ENCODE peak calls at places on chromosome 10, in four cellular contexts. U is T-cell, E is colonic mucosa, R is tibial nerve. P is an unnamed sample.

GRCh38 chr10:121935702-121936101 is 7.9 kb upstream of the ATE1 start:
- DNase-seq in R (no peak), E (peak), U (no peak), P (no peak)

GRCh38 chr10:93565421-93565820 is 1.0 kb upstream of the FFAR4 start:
- DNase-seq in R (no peak), E (no peak), U (no peak), P (no peak)

GRCh38 chr10:24209421-24209770 is 458 bp downstream of the KIAA1217 start:
- DNase-seq in R (no peak), U (no peak), E (no peak), P (peak)

GRCh38 chr10:90306187-90306586 is 551.7 kb downstream of the HTR7 start:
- DNase-seq in R (no peak), U (no peak), E (no peak), P (no peak)

GRCh38 chr10:89355373-89355772 is 22.5 kb upstream of the IFIT1B start:
- DNase-seq in R (no peak), U (no peak), E (no peak), P (no peak)

GRCh38 chr10:102678842-102679289 is 34.6 kb downstream of the TRIM8 start:
- DNase-seq in U (no peak), E (peak), R (peak), P (peak)

GRCh38 chr10:28111712-28112111 is 112.8 kb upstream of the ODAD2 start:
- DNase-seq in U (no peak), E (no peak), R (no peak), P (peak)

GRCh38 chr10:16941865-16942264 is 124.6 kb upstream of the RSU1 start:
- DNase-seq in U (no peak), R (no peak), E (no peak), P (no peak)

GRCh38 chr10:43076311-43076875 is 476 bp upstream of the RET start:
- DNase-seq in U (no peak), R (no peak), E (no peak), P (peak)

GRCh38 chr10:108688314-108688713 is 1235.0 kb downstream of the XPNPEP1 start:
- DNase-seq in E (no peak), R (no peak), U (no peak), P (no peak)

GRCh38 chr10:17033529-17034250 is 95.9 kb downstream of the CUBN start:
- DNase-seq in U (no peak), R (no peak), E (no peak), P (no peak)

GRCh38 chr10:11898372-11899066 is 75.4 kb downstream of the PROSER2 start:
- DNase-seq in R (no peak), U (no peak), E (no peak), P (no peak)

GRCh38 chr10:69439813-69440506 is 11.3 kb upstream of the TSPAN15 start:
- DNase-seq in E (no peak), R (no peak), U (no peak), P (no peak)

GRCh38 chr10:97779492-97779891 is 7.7 kb upstream of the SFRP5 start:
- DNase-seq in R (no peak), U (no peak), E (no peak), P (no peak)

GRCh38 chr10:95655571-95656290 is 780 bp downstream of the ALDH18A1 start:
- DNase-seq in R (no peak), U (no peak), E (peak), P (peak)

GRCh38 chr10:124364674-124365073 is 54.0 kb downstream of the OAT start:
- DNase-seq in U (no peak), E (no peak), R (no peak), P (no peak)

GRCh38 chr10:130756651-130757050 is 554.9 kb downstream of the TCERG1L start:
- DNase-seq in E (no peak), U (no peak), R (no peak), P (no peak)

GRCh38 chr10:60964257-60965235 is 20.6 kb upstream of the RHOBTB1 start:
- DNase-seq in E (peak), R (peak), U (no peak), P (peak)

GRCh38 chr10:24374134-24374915 is 165.4 kb downstream of the KIAA1217 start:
- DNase-seq in E (no peak), R (no peak), U (no peak), P (peak)

GRCh38 chr10:89644967-89645741 is at the start of gene PANK1:
- DNase-seq in R (peak), E (peak), U (peak), P (peak)

GRCh38 chr10:17113889-17114288 is 15.7 kb downstream of the CUBN start:
- DNase-seq in E (no peak), R (peak), U (no peak), P (peak)

GRCh38 chr10:126270116-126270515 is 118.2 kb downstream of the ADAM12 start:
- DNase-seq in E (no peak), U (no peak), R (no peak), P (peak)

GRCh38 chr10:58318346-58318745 is 16.5 kb upstream of the UBE2D1 start:
- DNase-seq in U (no peak), R (no peak), E (no peak), P (no peak)

GRCh38 chr10:80204193-80204714 is 1.1 kb downstream of the ANXA11 start:
- DNase-seq in U (no peak), R (no peak), E (peak), P (peak)

P was measured in AG20443.